ENCODE peak calls at places on chromosome 13, in ten cellular contexts. One of them, this sample, is unnamed.

GRCh38 chr13:110270507-110270906 is 36.5 kb downstream of the COL4A1 start:
- DNase-seq in lower lobe of right lung: no peak
- DNase-seq in cardiac muscle cell: no peak
- DNase-seq in tibial nerve: no peak
- DNase-seq in testis: no peak
- DNase-seq in brain microvascular endothelial cell: no peak
- DNase-seq in iPS DF 6.9: no peak
- DNase-seq in mesendoderm: no peak
- DNase-seq in PC-3: no peak
- DNase-seq in IMR-90: no peak
- DNase-seq in this sample: no peak

GRCh38 chr13:19665427-19665859 is 32.0 kb downstream of the MPHOSPH8 start:
- DNase-seq in lower lobe of right lung: no peak
- DNase-seq in cardiac muscle cell: no peak
- DNase-seq in tibial nerve: no peak
- DNase-seq in testis: no peak
- DNase-seq in brain microvascular endothelial cell: no peak
- DNase-seq in iPS DF 6.9: no peak
- DNase-seq in mesendoderm: peak; percentile 3
- DNase-seq in PC-3: no peak
- DNase-seq in IMR-90: no peak
- DNase-seq in this sample: no peak

GRCh38 chr13:20495087-20496023 is 30.3 kb downstream of the CRYL1 start:
- DNase-seq in lower lobe of right lung: no peak
- DNase-seq in cardiac muscle cell: peak; percentile 78
- DNase-seq in tibial nerve: peak; percentile 63
- DNase-seq in testis: peak; percentile 85
- DNase-seq in brain microvascular endothelial cell: peak; percentile 73
- DNase-seq in iPS DF 6.9: peak; percentile 31
- DNase-seq in mesendoderm: peak; percentile 60
- DNase-seq in PC-3: peak; percentile 90
- DNase-seq in IMR-90: peak; percentile 72
- DNase-seq in this sample: no peak

GRCh38 chr13:97353927-97354326 is 80.0 kb upstream of the RAP2A start:
- DNase-seq in lower lobe of right lung: no peak
- DNase-seq in cardiac muscle cell: no peak
- DNase-seq in tibial nerve: no peak
- DNase-seq in testis: no peak
- DNase-seq in brain microvascular endothelial cell: peak; percentile 52
- DNase-seq in iPS DF 6.9: no peak
- DNase-seq in mesendoderm: no peak
- DNase-seq in PC-3: no peak
- DNase-seq in IMR-90: peak; percentile 62
- DNase-seq in this sample: peak; percentile 12

GRCh38 chr13:85108356-85108755 is 690.9 kb downstream of the SLITRK6 start:
- DNase-seq in lower lobe of right lung: no peak
- DNase-seq in cardiac muscle cell: no peak
- DNase-seq in tibial nerve: no peak
- DNase-seq in testis: no peak
- DNase-seq in brain microvascular endothelial cell: no peak
- DNase-seq in iPS DF 6.9: no peak
- DNase-seq in mesendoderm: no peak
- DNase-seq in PC-3: no peak
- DNase-seq in IMR-90: no peak
- DNase-seq in this sample: no peak

GRCh38 chr13:47109028-47109427 is 212.2 kb upstream of the HTR2A start:
- DNase-seq in lower lobe of right lung: no peak
- DNase-seq in cardiac muscle cell: peak; percentile 9
- DNase-seq in tibial nerve: no peak
- DNase-seq in testis: no peak
- DNase-seq in brain microvascular endothelial cell: no peak
- DNase-seq in iPS DF 6.9: no peak
- DNase-seq in mesendoderm: no peak
- DNase-seq in PC-3: peak; percentile 84
- DNase-seq in IMR-90: no peak
- DNase-seq in this sample: no peak

GRCh38 chr13:90395348-90395747 is 952.1 kb upstream of the MIR17HG start:
- DNase-seq in lower lobe of right lung: no peak
- DNase-seq in cardiac muscle cell: no peak
- DNase-seq in tibial nerve: no peak
- DNase-seq in testis: no peak
- DNase-seq in brain microvascular endothelial cell: no peak
- DNase-seq in iPS DF 6.9: no peak
- DNase-seq in mesendoderm: no peak
- DNase-seq in PC-3: no peak
- DNase-seq in IMR-90: no peak
- DNase-seq in this sample: no peak

GRCh38 chr13:36883829-36884228 is 36.2 kb downstream of the SMAD9 start:
- DNase-seq in lower lobe of right lung: no peak
- DNase-seq in cardiac muscle cell: no peak
- DNase-seq in tibial nerve: no peak
- DNase-seq in testis: no peak
- DNase-seq in brain microvascular endothelial cell: no peak
- DNase-seq in iPS DF 6.9: no peak
- DNase-seq in mesendoderm: no peak
- DNase-seq in PC-3: no peak
- DNase-seq in IMR-90: no peak
- DNase-seq in this sample: no peak

GRCh38 chr13:85798999-85799646 is at the start of gene SLITRK6:
- DNase-seq in lower lobe of right lung: no peak
- DNase-seq in cardiac muscle cell: peak; percentile 66
- DNase-seq in tibial nerve: no peak
- DNase-seq in testis: no peak
- DNase-seq in brain microvascular endothelial cell: peak; percentile 79
- DNase-seq in iPS DF 6.9: peak; percentile 22
- DNase-seq in mesendoderm: peak; percentile 87
- DNase-seq in PC-3: peak; percentile 93
- DNase-seq in IMR-90: peak; percentile 85
- DNase-seq in this sample: peak; percentile 49

GRCh38 chr13:100921139-100921538 is 246.5 kb upstream of the TMTC4 start:
- DNase-seq in lower lobe of right lung: no peak
- DNase-seq in cardiac muscle cell: no peak
- DNase-seq in tibial nerve: no peak
- DNase-seq in testis: no peak
- DNase-seq in brain microvascular endothelial cell: no peak
- DNase-seq in iPS DF 6.9: no peak
- DNase-seq in mesendoderm: no peak
- DNase-seq in PC-3: no peak
- DNase-seq in IMR-90: peak; percentile 18
- DNase-seq in this sample: no peak

GRCh38 chr13:45333251-45333972 is 7.6 kb downstream of the TPT1 start:
- DNase-seq in lower lobe of right lung: no peak
- DNase-seq in cardiac muscle cell: no peak
- DNase-seq in tibial nerve: no peak
- DNase-seq in testis: no peak
- DNase-seq in brain microvascular endothelial cell: no peak
- DNase-seq in iPS DF 6.9: no peak
- DNase-seq in mesendoderm: no peak
- DNase-seq in PC-3: peak; percentile 2
- DNase-seq in IMR-90: no peak
- DNase-seq in this sample: no peak

GRCh38 chr13:45332831-45333219 is 8.2 kb downstream of the TPT1 start:
- DNase-seq in lower lobe of right lung: no peak
- DNase-seq in cardiac muscle cell: no peak
- DNase-seq in tibial nerve: no peak
- DNase-seq in testis: no peak
- DNase-seq in brain microvascular endothelial cell: no peak
- DNase-seq in iPS DF 6.9: no peak
- DNase-seq in mesendoderm: no peak
- DNase-seq in PC-3: no peak
- DNase-seq in IMR-90: no peak
- DNase-seq in this sample: no peak

GRCh38 chr13:45336025-45336800 is 4.8 kb downstream of the TPT1 start:
- DNase-seq in lower lobe of right lung: no peak
- DNase-seq in cardiac muscle cell: peak; percentile 20
- DNase-seq in tibial nerve: no peak
- DNase-seq in testis: no peak
- DNase-seq in brain microvascular endothelial cell: no peak
- DNase-seq in iPS DF 6.9: no peak
- DNase-seq in mesendoderm: no peak
- DNase-seq in PC-3: no peak
- DNase-seq in IMR-90: no peak
- DNase-seq in this sample: no peak

GRCh38 chr13:45335397-45336024 is 5.5 kb downstream of the TPT1 start:
- DNase-seq in lower lobe of right lung: no peak
- DNase-seq in cardiac muscle cell: peak; percentile 41
- DNase-seq in tibial nerve: no peak
- DNase-seq in testis: no peak
- DNase-seq in brain microvascular endothelial cell: no peak
- DNase-seq in iPS DF 6.9: no peak
- DNase-seq in mesendoderm: no peak
- DNase-seq in PC-3: no peak
- DNase-seq in IMR-90: no peak
- DNase-seq in this sample: no peak

GRCh38 chr13:45333973-45334922 is 6.7 kb downstream of the TPT1 start:
- DNase-seq in lower lobe of right lung: no peak
- DNase-seq in cardiac muscle cell: peak; percentile 71
- DNase-seq in tibial nerve: no peak
- DNase-seq in testis: no peak
- DNase-seq in brain microvascular endothelial cell: peak; percentile 47
- DNase-seq in iPS DF 6.9: no peak
- DNase-seq in mesendoderm: no peak
- DNase-seq in PC-3: peak; percentile 31
- DNase-seq in IMR-90: peak; percentile 62
- DNase-seq in this sample: no peak
- H3K36me3 ChIP-seq in lower lobe of right lung: peaks cover 60% of the 10 kb centered on the region
- H3K36me3 ChIP-seq in cardiac muscle cell: peaks cover 47% of the 10 kb centered on the region
- H3K36me3 ChIP-seq in tibial nerve: no peaks in the 10 kb centered on the region
- H3K36me3 ChIP-seq in testis: no peaks in the 10 kb centered on the region
- H3K36me3 ChIP-seq in brain microvascular endothelial cell: peaks cover 44% of the 10 kb centered on the region
- H3K36me3 ChIP-seq in iPS DF 6.9: peaks cover 26% of the 10 kb centered on the region
- H3K36me3 ChIP-seq in mesendoderm: peaks cover 22% of the 10 kb centered on the region
- H3K36me3 ChIP-seq in PC-3: peaks cover 35% of the 10 kb centered on the region
- H3K36me3 ChIP-seq in IMR-90: peaks cover 36% of the 10 kb centered on the region
- H3K36me3 ChIP-seq in this sample: peaks cover 3% of the 10 kb centered on the region

DNA sequence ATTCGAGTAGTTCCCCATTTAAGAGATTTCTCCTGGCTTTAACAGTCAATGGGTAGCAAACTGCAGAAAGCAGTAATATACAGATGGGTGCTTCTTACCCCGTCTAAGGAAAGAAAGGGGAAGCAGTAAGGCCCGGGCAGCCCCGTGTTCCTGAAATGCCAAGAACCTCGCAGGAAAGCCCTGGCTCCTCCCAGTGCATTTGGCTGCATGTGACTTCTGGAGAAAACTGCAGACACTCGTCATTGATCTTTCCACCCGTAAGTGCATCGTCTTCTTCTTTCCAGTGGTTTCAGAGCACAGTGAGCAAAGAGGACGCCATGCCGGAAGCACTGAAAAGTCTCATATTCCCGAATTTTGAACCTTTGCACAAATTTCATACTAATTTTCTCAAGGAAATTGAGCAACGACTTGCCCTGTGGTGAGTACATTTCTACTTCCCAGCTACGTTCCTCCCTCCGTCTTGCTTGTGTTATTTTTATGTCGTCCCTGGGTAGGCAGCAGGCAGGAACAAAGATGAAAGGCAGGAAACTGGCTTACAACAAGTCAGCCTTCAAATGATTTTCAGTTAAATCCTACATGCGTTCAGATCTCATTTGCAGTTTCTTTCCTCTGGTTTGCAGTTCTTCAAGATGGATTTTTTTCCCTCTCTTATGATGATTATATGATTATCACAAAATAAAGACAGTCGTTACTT is 165.1 kb downstream of the STK24 start:
- DNase-seq in lower lobe of right lung: peak; percentile 78
- DNase-seq in cardiac muscle cell: peak; percentile 7
- DNase-seq in tibial nerve: no peak
- DNase-seq in testis: peak; percentile 25
- DNase-seq in brain microvascular endothelial cell: no peak
- DNase-seq in iPS DF 6.9: no peak
- DNase-seq in mesendoderm: no peak
- DNase-seq in PC-3: no peak
- DNase-seq in IMR-90: no peak
- DNase-seq in this sample: no peak
- H3K4me3 ChIP-seq in lower lobe of right lung: peak overlapping the region; percentile 26
- H3K4me3 ChIP-seq in cardiac muscle cell: no peak overlapping the region
- H3K4me3 ChIP-seq in tibial nerve: no peak overlapping the region
- H3K4me3 ChIP-seq in testis: no peak overlapping the region
- H3K4me3 ChIP-seq in brain microvascular endothelial cell: no peak overlapping the region
- H3K4me3 ChIP-seq in iPS DF 6.9: no peak overlapping the region
- H3K4me3 ChIP-seq in mesendoderm: no peak overlapping the region
- H3K4me3 ChIP-seq in PC-3: no peak overlapping the region
- H3K4me3 ChIP-seq in IMR-90: no peak overlapping the region
- H3K4me3 ChIP-seq in this sample: no peak overlapping the region

GRCh38 chr13:95129004-95129403 is 172.2 kb downstream of the ABCC4 start:
- DNase-seq in lower lobe of right lung: no peak
- DNase-seq in cardiac muscle cell: no peak
- DNase-seq in tibial nerve: no peak
- DNase-seq in testis: no peak
- DNase-seq in brain microvascular endothelial cell: no peak
- DNase-seq in iPS DF 6.9: no peak
- DNase-seq in mesendoderm: no peak
- DNase-seq in PC-3: no peak
- DNase-seq in IMR-90: no peak
- DNase-seq in this sample: no peak

GRCh38 chr13:95136638-95137037 is 164.6 kb downstream of the ABCC4 start:
- DNase-seq in lower lobe of right lung: no peak
- DNase-seq in cardiac muscle cell: no peak
- DNase-seq in tibial nerve: no peak
- DNase-seq in testis: no peak
- DNase-seq in brain microvascular endothelial cell: no peak
- DNase-seq in iPS DF 6.9: no peak
- DNase-seq in mesendoderm: no peak
- DNase-seq in PC-3: no peak
- DNase-seq in IMR-90: no peak
- DNase-seq in this sample: no peak

GRCh38 chr13:95137096-95137495 is 164.2 kb downstream of the ABCC4 start:
- DNase-seq in lower lobe of right lung: no peak
- DNase-seq in cardiac muscle cell: no peak
- DNase-seq in tibial nerve: no peak
- DNase-seq in testis: no peak
- DNase-seq in brain microvascular endothelial cell: peak; percentile 35
- DNase-seq in iPS DF 6.9: no peak
- DNase-seq in mesendoderm: no peak
- DNase-seq in PC-3: peak; percentile 37
- DNase-seq in IMR-90: peak; percentile 42
- DNase-seq in this sample: peak; percentile 7

GRCh38 chr13:95128045-95128643 is 173.1 kb downstream of the ABCC4 start:
- DNase-seq in lower lobe of right lung: no peak
- DNase-seq in cardiac muscle cell: no peak
- DNase-seq in tibial nerve: no peak
- DNase-seq in testis: no peak
- DNase-seq in brain microvascular endothelial cell: no peak
- DNase-seq in iPS DF 6.9: no peak
- DNase-seq in mesendoderm: no peak
- DNase-seq in PC-3: peak; percentile 83
- DNase-seq in IMR-90: no peak
- DNase-seq in this sample: no peak

GRCh38 chr13:95133498-95133897 is 167.8 kb downstream of the ABCC4 start:
- DNase-seq in lower lobe of right lung: no peak
- DNase-seq in cardiac muscle cell: no peak
- DNase-seq in tibial nerve: no peak
- DNase-seq in testis: no peak
- DNase-seq in brain microvascular endothelial cell: no peak
- DNase-seq in iPS DF 6.9: no peak
- DNase-seq in mesendoderm: no peak
- DNase-seq in PC-3: no peak
- DNase-seq in IMR-90: no peak
- DNase-seq in this sample: no peak
- H3K27me3 ChIP-seq in lower lobe of right lung: no peaks in the 10 kb centered on the region
- H3K27me3 ChIP-seq in cardiac muscle cell: no peaks in the 10 kb centered on the region
- H3K27me3 ChIP-seq in tibial nerve: no peaks in the 10 kb centered on the region
- H3K27me3 ChIP-seq in testis: no peaks in the 10 kb centered on the region
- H3K27me3 ChIP-seq in brain microvascular endothelial cell: no peaks in the 10 kb centered on the region
- H3K27me3 ChIP-seq in iPS DF 6.9: no peaks in the 10 kb centered on the region
- H3K27me3 ChIP-seq in mesendoderm: no peaks in the 10 kb centered on the region
- H3K27me3 ChIP-seq in PC-3: no peaks in the 10 kb centered on the region
- H3K27me3 ChIP-seq in IMR-90: no peaks in the 10 kb centered on the region
- H3K27me3 ChIP-seq in this sample: no peaks in the 10 kb centered on the region

GRCh38 chr13:27427663-27428062 is 3.2 kb downstream of the GTF3A start:
- DNase-seq in lower lobe of right lung: no peak
- DNase-seq in cardiac muscle cell: no peak
- DNase-seq in tibial nerve: no peak
- DNase-seq in testis: no peak
- DNase-seq in brain microvascular endothelial cell: no peak
- DNase-seq in iPS DF 6.9: no peak
- DNase-seq in mesendoderm: no peak
- DNase-seq in PC-3: no peak
- DNase-seq in IMR-90: no peak
- DNase-seq in this sample: no peak
- H3K36me3 ChIP-seq in lower lobe of right lung: peaks cover 51% of the 10 kb centered on the region
- H3K36me3 ChIP-seq in cardiac muscle cell: peaks cover 30% of the 10 kb centered on the region
- H3K36me3 ChIP-seq in tibial nerve: no peaks in the 10 kb centered on the region
- H3K36me3 ChIP-seq in testis: no peaks in the 10 kb centered on the region
- H3K36me3 ChIP-seq in brain microvascular endothelial cell: peaks cover 13% of the 10 kb centered on the region
- H3K36me3 ChIP-seq in iPS DF 6.9: peaks cover 12% of the 10 kb centered on the region
- H3K36me3 ChIP-seq in mesendoderm: peaks cover 10% of the 10 kb centered on the region
- H3K36me3 ChIP-seq in PC-3: peaks cover 31% of the 10 kb centered on the region
- H3K36me3 ChIP-seq in IMR-90: peaks cover 15% of the 10 kb centered on the region
- H3K36me3 ChIP-seq in this sample: peaks cover 4% of the 10 kb centered on the region